ENCODE peak calls at places on chromosomes 12 and 14, in seven cellular contexts. N is heart left ventricle, L is ovary, I is brain microvascular endothelial cell, Z is left ventricle myocardium inferior, U is fibroblast of lung, Q is Peyer's patch. H is an unnamed sample.

GRCh38 chr14:27015046-27015445 is 417.2 kb upstream of the NOVA1 start:
- DNase-seq in N (no peak), L (no peak), I (no peak), Z (no peak), U (no peak), Q (no peak), H (no peak)

GRCh38 chr14:91315844-91316267 is 71.4 kb upstream of the GPR68 start:
- DNase-seq in N (no peak), L (no peak), I (no peak), Z (no peak), U (no peak), Q (no peak), H (no peak)

GRCh38 chr12:85626031-85626781 is 210.0 kb downstream of the RASSF9 start:
- DNase-seq in N (no peak), L (no peak), I (peak; percentile 64), Z (no peak), U (peak; percentile 89), Q (no peak), H (no peak)

GRCh38 chr14:102728509-102728908 is 48.7 kb upstream of the TRAF3 start:
- DNase-seq in N (no peak), L (no peak), I (no peak), Z (no peak), U (no peak), Q (no peak), H (no peak)

GRCh38 chr12:64625243-64626077 is 15.2 kb downstream of the RASSF3 start:
- DNase-seq in N (peak; percentile 83), L (peak; percentile 54), I (peak; percentile 84), Z (peak; percentile 57), U (peak; percentile 93), Q (peak; percentile 52), H (peak; percentile 86)

GRCh38 chr14:75520852-75521251 is 1.4 kb upstream of the BATF start:
- DNase-seq in N (no peak), L (no peak), I (no peak), Z (no peak), U (no peak), Q (no peak), H (no peak)

GRCh38 chr12:108722992-108723766 is 8.1 kb downstream of the CORO1C start:
- DNase-seq in N (no peak), L (no peak), I (peak; percentile 63), Z (no peak), U (peak; percentile 96), Q (no peak), H (no peak)

GRCh38 chr14:28671425-28671824 is 95.2 kb upstream of the FOXG1 start:
- DNase-seq in N (no peak), L (no peak), I (no peak), Z (no peak), U (peak; percentile 83), Q (no peak), H (no peak)

GRCh38 chr12:52082026-52082667 is 2.6 kb downstream of the SMIM41 start:
- DNase-seq in N (peak; percentile 62), L (peak; percentile 80), I (no peak), Z (peak; percentile 51), U (peak; percentile 63), Q (no peak), H (peak; percentile 59)

GRCh38 chr12:70535896-70536374 is 101.3 kb downstream of the PTPRB start:
- DNase-seq in N (peak; percentile 43), L (no peak), I (no peak), Z (no peak), U (no peak), Q (no peak), H (no peak)

GRCh38 chr12:124147579-124147978 is 147.3 kb upstream of the RFLNA start:
- DNase-seq in N (no peak), L (no peak), I (no peak), Z (no peak), U (no peak), Q (no peak), H (no peak)

GRCh38 chr12:48156648-48157015 is 683 bp downstream of the ASB8 start:
- DNase-seq in N (no peak), L (no peak), I (no peak), Z (no peak), U (no peak), Q (no peak), H (no peak)

GRCh38 chr12:64268409-64268808 is 46.3 kb upstream of the KICS2 start:
- DNase-seq in N (no peak), L (no peak), I (no peak), Z (no peak), U (no peak), Q (no peak), H (no peak)

GRCh38 chr12:15613981-15614380 is 175.2 kb downstream of the EPS8 start:
- DNase-seq in N (no peak), L (no peak), I (no peak), Z (no peak), U (peak; percentile 46), Q (no peak), H (no peak)

GRCh38 chr12:49129332-49130150 is 1.7 kb downstream of the TUBA1B start:
- DNase-seq in N (peak; percentile 62), L (no peak), I (no peak), Z (peak; percentile 43), U (no peak), Q (no peak), H (no peak)

GRCh38 chr12:2959508-2960431 is 573 bp downstream of the TEAD4 start:
- DNase-seq in N (peak; percentile 86), L (peak; percentile 38), I (peak; percentile 28), Z (peak; percentile 34), U (peak; percentile 73), Q (peak; percentile 65), H (peak; percentile 67)

GRCh38 chr14:28751467-28752058 is 15.0 kb upstream of the FOXG1 start:
- DNase-seq in N (no peak), L (no peak), I (peak; percentile 24), Z (no peak), U (peak; percentile 59), Q (no peak), H (no peak)

GRCh38 chr14:71289536-71289935 is 382.3 kb downstream of the PCNX1 start:
- DNase-seq in N (no peak), L (no peak), I (no peak), Z (no peak), U (no peak), Q (no peak), H (no peak)

GRCh38 chr14:93206793-93207467 is at the start of the genes GON7 and UBR7:
- DNase-seq in N (peak; percentile 97), L (peak; percentile 92), I (peak; percentile 97), Z (peak; percentile 94), U (peak; percentile 97), Q (peak; percentile 97), H (peak; percentile 94)

GRCh38 chr12:61870658-61871559 is 389.3 kb upstream of the USP15 start:
- DNase-seq in N (no peak), L (no peak), I (no peak), Z (no peak), U (no peak), Q (no peak), H (no peak)

GRCh38 chr14:55807059-55807499 is 227.1 kb downstream of the KTN1 start:
- DNase-seq in N (peak; percentile 95), L (peak; percentile 69), I (peak; percentile 94), Z (peak; percentile 87), U (peak; percentile 86), Q (peak; percentile 93), H (peak; percentile 85)

GRCh38 chr12:11877869-11878780 is 192.6 kb upstream of the BCL2L14 start:
- DNase-seq in N (peak; percentile 47), L (peak; percentile 24), I (peak; percentile 85), Z (no peak), U (peak; percentile 85), Q (no peak), H (peak; percentile 39)

GRCh38 chr14:23183076-23183475 is 384 bp downstream of the SLC7A8 start:
- DNase-seq in N (no peak), L (no peak), I (no peak), Z (no peak), U (no peak), Q (no peak), H (no peak)

DNA sequence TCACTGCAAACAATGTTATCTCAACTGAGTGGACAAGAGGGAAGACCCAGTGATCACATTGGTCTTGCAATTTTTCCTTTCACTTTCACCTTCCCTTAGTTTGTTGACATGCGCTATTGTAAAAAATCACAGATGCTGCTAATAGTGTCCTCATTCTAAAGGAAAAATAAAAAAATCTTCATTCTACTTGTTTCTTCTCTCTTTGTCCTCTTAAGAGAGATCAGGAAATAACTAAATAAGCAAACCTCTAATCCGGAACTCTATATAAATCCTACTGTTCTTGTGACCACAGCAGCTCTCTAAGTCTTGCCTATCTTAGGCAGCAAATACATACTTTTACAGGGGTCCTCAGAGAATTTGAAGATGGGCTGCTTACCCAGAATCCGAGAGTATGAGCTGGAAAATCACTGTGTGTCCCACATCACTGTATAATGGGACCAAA is 257.7 kb downstream of the NAV3 start:
- DNase-seq in N (no peak), L (no peak), I (no peak), Z (no peak), U (no peak), Q (no peak), H (no peak)
- H3K27ac ChIP-seq in N (peak overlapping the region; percentile 44), L (no peak overlapping the region), I (peak overlapping the region; percentile 33), Z (peak overlapping the region; percentile 39), U (peak overlapping the region; percentile 76), Q (no peak overlapping the region), H (peak overlapping the region; percentile 54)

DNA sequence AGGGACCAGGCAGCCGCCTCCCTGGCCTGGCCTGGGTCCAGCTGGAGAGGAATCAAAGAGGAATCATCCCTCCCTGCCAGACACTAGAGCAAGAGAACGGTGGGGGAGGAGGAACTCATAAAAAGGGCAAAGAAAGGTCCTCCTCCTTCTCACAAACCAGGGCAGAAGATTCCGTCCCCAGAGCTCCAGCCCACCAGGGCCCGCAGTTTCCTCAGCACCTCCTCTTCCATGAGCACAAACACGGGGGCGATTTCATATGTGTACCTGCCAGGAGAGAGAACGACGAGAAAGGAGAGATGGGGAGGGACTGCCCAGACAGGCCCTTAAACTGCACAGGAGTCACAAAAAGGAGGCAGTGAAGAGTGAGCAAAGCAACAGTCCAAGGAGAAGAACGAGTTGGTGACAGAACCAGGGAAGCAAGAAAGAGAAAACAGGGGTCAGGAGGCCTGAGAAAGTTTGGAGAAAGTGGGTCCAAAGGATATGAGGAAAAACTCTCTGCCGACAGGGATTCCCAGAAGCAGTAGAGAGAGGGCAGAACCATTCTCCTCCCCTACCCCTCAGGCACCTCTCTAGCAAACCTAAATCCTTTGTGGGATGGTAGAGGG is 8.7 kb upstream of the ZNF740 start:
- DNase-seq in N (no peak), L (no peak), I (no peak), Z (no peak), U (peak; percentile 11), Q (no peak), H (peak; percentile 55)
- H3K4me3 ChIP-seq in N (no peak overlapping the region), L (no peak overlapping the region), I (no peak overlapping the region), Z (no peak overlapping the region), U (no peak overlapping the region), Q (no peak overlapping the region), H (no peak overlapping the region)

GRCh38 chr14:39988939-39989338 is 556.7 kb upstream of the FBXO33 start:
- DNase-seq in N (no peak), L (no peak), I (no peak), Z (no peak), U (peak; percentile 55), Q (no peak), H (no peak)
- TF ChIP-seq CTCF in N (peak; percentile 16), L (no peak), I (peak; percentile 24), Z (peak; percentile 29), U (peak; percentile 10), Q (peak; percentile 51), H (no peak)

DNA sequence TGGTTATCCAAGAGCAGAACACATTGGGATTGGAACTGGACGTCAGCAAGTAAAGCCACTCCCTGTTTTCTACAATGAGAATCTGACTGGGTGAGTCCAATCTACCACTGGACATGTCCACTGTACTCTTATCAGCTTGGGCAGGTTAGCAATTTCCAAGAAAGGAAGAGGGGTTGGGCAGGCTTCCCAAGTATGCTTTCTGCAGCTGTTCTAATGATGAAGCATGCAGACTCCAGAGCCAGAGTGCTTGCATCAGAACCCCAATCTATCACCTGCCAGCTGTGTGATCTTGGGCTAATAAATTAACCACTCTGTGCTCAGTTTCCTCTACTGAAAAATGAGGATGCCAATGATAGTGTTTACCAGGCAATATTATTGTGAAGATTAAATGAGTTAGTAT is 92.0 kb downstream of the EMP1 start:
- DNase-seq in N (no peak), L (no peak), I (no peak), Z (no peak), U (peak; percentile 33), Q (no peak), H (no peak)
- H3K27ac ChIP-seq in N (no peak overlapping the region), L (no peak overlapping the region), I (no peak overlapping the region), Z (no peak overlapping the region), U (no peak overlapping the region), Q (no peak overlapping the region), H (no peak overlapping the region)